ENCODE peak calls at places on chromosomes 3 and 15, in four cellular contexts. U is SK-N-MC, K is cardiac septum, W is T-cell. X is an unnamed sample.

GRCh38 chr15:37979597-37979996 is 45.2 kb downstream of the TMCO5A start:
- DNase-seq in W (no peak), U (no peak), K (no peak), X (no peak)

GRCh38 chr3:115381573-115381912 is 234.5 kb upstream of the ZBTB20 start:
- DNase-seq in K (peak), U (no peak), W (no peak), X (no peak)

GRCh38 chr15:42210703-42211102 is 2.6 kb upstream of the VPS39 start:
- DNase-seq in U (no peak), W (no peak), K (no peak), X (no peak)

GRCh38 chr15:39961051-39961450 is 27.1 kb downstream of the EIF2AK4 start:
- DNase-seq in K (no peak), U (no peak), W (no peak), X (no peak)

GRCh38 chr3:170470063-170471006 is 51.7 kb downstream of the CLDN11 start:
- DNase-seq in U (no peak), W (no peak), K (no peak), X (no peak)

GRCh38 chr15:94546838-94547237 is 315.5 kb downstream of the MCTP2 start:
- DNase-seq in W (no peak), K (no peak), U (no peak), X (no peak)

GRCh38 chr3:178669758-178670157 is 133.5 kb downstream of the KCNMB2 start:
- DNase-seq in U (no peak), K (no peak), W (no peak), X (no peak)

GRCh38 chr15:66711260-66711659 is 9.2 kb downstream of the SMAD6 start:
- DNase-seq in K (no peak), W (no peak), U (no peak), X (no peak)

GRCh38 chr3:186978712-186979111 is 48.4 kb downstream of the ST6GAL1 start:
- DNase-seq in W (no peak), U (no peak), K (no peak), X (no peak)

GRCh38 chr3:113212155-113212844 is 943 bp downstream of the BOC start:
- DNase-seq in K (no peak), U (no peak), W (no peak), X (no peak)

GRCh38 chr15:40192942-40193341 is 32.1 kb downstream of the BUB1B start:
- DNase-seq in W (no peak), U (no peak), K (no peak), X (no peak)

GRCh38 chr3:113234688-113235260 is 23.4 kb downstream of the BOC start:
- DNase-seq in W (no peak), U (no peak), K (no peak), X (no peak)

GRCh38 chr3:171904829-171905228 is 61.7 kb downstream of the TMEM212 start:
- DNase-seq in U (no peak), K (no peak), W (no peak), X (no peak)

GRCh38 chr3:10725846-10726245 is 90.2 kb upstream of the SLC6A11 start:
- DNase-seq in W (no peak), U (no peak), K (no peak), X (no peak)

GRCh38 chr3:197547618-197548017 is 8.2 kb downstream of the BDH1 start:
- DNase-seq in W (no peak), K (no peak), U (no peak), X (no peak)

GRCh38 chr3:9081201-9081818 is 118.0 kb upstream of the RAD18 start:
- DNase-seq in U (no peak), K (peak), W (no peak), X (no peak)

GRCh38 chr15:47673343-47673761 is 44.0 kb upstream of the SEMA6D start:
- DNase-seq in K (no peak), U (no peak), W (no peak), X (no peak)

GRCh38 chr3:105728913-105729312 is 139.9 kb downstream of the CBLB start:
- DNase-seq in U (no peak), W (no peak), K (no peak), X (no peak)

GRCh38 chr3:58237940-58238681 is 519 bp downstream of the ABHD6 start:
- DNase-seq in U (no peak), K (peak), W (peak), X (peak)

GRCh38 chr3:196654691-196655090 is 15.2 kb downstream of the NRROS start:
- DNase-seq in W (no peak), K (no peak), U (no peak), X (no peak)

GRCh38 chr15:66670698-66671580 is 31.1 kb upstream of the SMAD6 start:
- DNase-seq in W (no peak), K (no peak), U (no peak), X (no peak)

GRCh38 chr3:44893097-44893496 is 18.7 kb downstream of the TGM4 start:
- DNase-seq in K (peak), U (no peak), W (no peak), X (no peak)

GRCh38 chr3:76997733-76998132 is 42.2 kb upstream of the ROBO2 start:
- DNase-seq in U (no peak), W (no peak), K (no peak), X (no peak)

GRCh38 chr15:35209838-35210237 is 124.7 kb upstream of the NANOGP8 start:
- DNase-seq in U (no peak), W (no peak), K (no peak), X (no peak)

GRCh38 chr15:93036922-93037321 is 52.1 kb downstream of the RGMA start:
- DNase-seq in K (no peak), W (no peak), U (no peak), X (no peak)

GRCh38 chr3:188489639-188490405 is 335.9 kb downstream of the LPP start:
- DNase-seq in K (no peak), W (no peak), U (no peak), X (no peak)

GRCh38 chr15:39312984-39313383 is 267.9 kb upstream of the THBS1 start:
- DNase-seq in U (no peak), K (no peak), W (no peak), X (no peak)